ENCODE peak calls at places on chromosomes 4 and X, in four cellular contexts. T is upper lobe of right lung, S is A673, J is Calu3. A is an unnamed sample.

GRCh38 chr4:113776679-113777078 is 15.1 kb upstream of the CAMK2D start:
- DNase-seq in J (no peak), T (no peak), S (no peak), A (no peak)

GRCh38 chrX:133523094-133523493 is 107.8 kb upstream of the GPC4 start:
- DNase-seq in J (no peak), T (peak), S (no peak), A (no peak)

GRCh38 chrX:143788265-143788664 is 67.7 kb upstream of the SPANXN2 start:
- DNase-seq in T (no peak), J (no peak), S (peak), A (no peak)

GRCh38 chr4:75729836-75730235 is 5.5 kb downstream of the USO1 start:
- DNase-seq in J (no peak), S (no peak), T (no peak), A (no peak)

GRCh38 chrX:69507500-69507789 is 3.3 kb downstream of the NALF2 start:
- DNase-seq in T (no peak), J (no peak), S (no peak), A (no peak)

GRCh38 chr4:64014647-64015046 is 394.6 kb downstream of the TECRL start:
- DNase-seq in J (no peak), T (no peak), S (no peak), A (no peak)

GRCh38 chr4:8205749-8206611 is 6.9 kb downstream of the SH3TC1 start:
- DNase-seq in T (no peak), S (no peak), J (no peak), A (no peak)

GRCh38 chrX:104833401-104833800 is 267.4 kb downstream of the IL1RAPL2 start:
- DNase-seq in J (no peak), S (no peak), T (no peak), A (no peak)

GRCh38 chr4:30719363-30720020 is 677 bp upstream of the PCDH7 start:
- DNase-seq in J (peak), S (peak), T (no peak), A (peak)

GRCh38 chr4:82594466-82594865 is 32.7 kb upstream of the TMEM150C start:
- DNase-seq in T (no peak), J (no peak), S (no peak), A (no peak)

GRCh38 chrX:106341823-106342222 is 173.7 kb downstream of the PWWP3B start:
- DNase-seq in T (no peak), J (no peak), S (no peak), A (no peak)

GRCh38 chr4:184216436-184217004 is 1.2 kb downstream of the ENPP6 start:
- DNase-seq in T (no peak), J (no peak), S (no peak), A (no peak)

GRCh38 chr4:89509708-89510269 is 202.2 kb upstream of the GPRIN3 start:
- DNase-seq in S (no peak), T (no peak), J (no peak), A (peak)

GRCh38 chr4:56976878-56977320 is 507 bp downstream of the NOA1 start:
- DNase-seq in J (peak), T (peak), S (no peak), A (peak)

GRCh38 chrX:119145241-119145653 is 17.6 kb upstream of the KIAA1210 start:
- DNase-seq in J (peak), T (no peak), S (peak), A (no peak)

GRCh38 chr4:159101983-159102622 is 776 bp upstream of the RAPGEF2 start:
- DNase-seq in T (no peak), S (no peak), J (no peak), A (no peak)

GRCh38 chr4:70902577-70903281 is 560 bp downstream of the MOB1B start:
- DNase-seq in T (no peak), J (no peak), S (peak), A (peak)

GRCh38 chr4:22514431-22514830 is 1.4 kb downstream of the ADGRA3 start:
- DNase-seq in S (no peak), T (no peak), J (no peak), A (no peak)

GRCh38 chr4:104436542-104436941 is 58.2 kb downstream of the CXXC4 start:
- DNase-seq in T (no peak), S (no peak), J (no peak), A (no peak)

GRCh38 chr4:142141201-142141600 is 504.8 kb downstream of the IL15 start:
- DNase-seq in T (no peak), J (no peak), S (no peak), A (no peak)

GRCh38 chr4:7771056-7771455 is 168.6 kb downstream of the AFAP1 start:
- DNase-seq in T (peak), J (no peak), S (no peak), A (no peak)

GRCh38 chr4:23861897-23862296 is 27.9 kb downstream of the PPARGC1A start:
- DNase-seq in S (no peak), T (no peak), J (no peak), A (no peak)

GRCh38 chrX:1059576-1060561 is 152.6 kb downstream of the CRLF2 start:
- DNase-seq in S (no peak), J (no peak), T (peak), A (no peak)

GRCh38 chrX:151988706-151989299 is 14.3 kb upstream of the GABRE start:
- DNase-seq in S (no peak), J (no peak), T (no peak), A (no peak)

GRCh38 chr4:93168053-93168452 is 660.5 kb upstream of the ATOH1 start:
- DNase-seq in S (no peak), J (no peak), T (no peak), A (no peak)

GRCh38 chr4:33722254-33722653 is 2522.1 kb downstream of the ARAP2 start:
- DNase-seq in S (no peak), J (no peak), T (no peak), A (no peak)

GRCh38 chr4:156763511-156763910 is 208.1 kb downstream of the PDGFC start:
- DNase-seq in S (peak), T (no peak), J (no peak), A (no peak)

GRCh38 chrX:93538575-93538974 is 134.8 kb downstream of the NAP1L3 start:
- DNase-seq in J (no peak), S (peak), T (no peak), A (peak)
- TF ChIP-seq CTCF in J (no peak), S (peak), T (peak), A (no peak)

DNA sequence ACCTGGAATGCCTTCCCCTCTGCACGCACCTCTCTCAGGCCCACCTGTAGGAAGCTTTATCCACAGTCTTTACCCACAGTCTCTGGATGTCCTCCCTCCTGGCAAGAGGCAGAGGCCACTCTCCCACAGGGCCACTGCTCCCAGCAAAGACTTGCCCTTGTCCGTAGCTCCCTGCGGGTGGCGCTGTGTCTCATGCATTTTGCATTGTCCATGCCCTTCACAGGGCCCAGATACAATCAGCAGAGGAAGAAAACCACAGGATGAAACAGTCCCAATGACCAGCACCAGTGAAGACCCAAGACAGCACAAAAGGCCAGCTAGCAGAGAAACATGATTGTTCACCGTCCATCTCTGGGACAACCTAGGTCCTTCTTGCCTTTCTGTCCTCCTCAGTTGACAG is 2.1 kb upstream of the NSG1 start:
- DNase-seq in J (no peak), S (peak), T (no peak), A (no peak)
- TF ChIP-seq CTCF in J (no peak), S (peak), T (no peak), A (peak)

GRCh38 chr4:20313237-20314030 is 61.7 kb downstream of the SLIT2 start:
- DNase-seq in T (no peak), S (no peak), J (no peak), A (no peak)
- TF ChIP-seq CTCF in T (no peak), S (no peak), J (no peak), A (peak)

DNA sequence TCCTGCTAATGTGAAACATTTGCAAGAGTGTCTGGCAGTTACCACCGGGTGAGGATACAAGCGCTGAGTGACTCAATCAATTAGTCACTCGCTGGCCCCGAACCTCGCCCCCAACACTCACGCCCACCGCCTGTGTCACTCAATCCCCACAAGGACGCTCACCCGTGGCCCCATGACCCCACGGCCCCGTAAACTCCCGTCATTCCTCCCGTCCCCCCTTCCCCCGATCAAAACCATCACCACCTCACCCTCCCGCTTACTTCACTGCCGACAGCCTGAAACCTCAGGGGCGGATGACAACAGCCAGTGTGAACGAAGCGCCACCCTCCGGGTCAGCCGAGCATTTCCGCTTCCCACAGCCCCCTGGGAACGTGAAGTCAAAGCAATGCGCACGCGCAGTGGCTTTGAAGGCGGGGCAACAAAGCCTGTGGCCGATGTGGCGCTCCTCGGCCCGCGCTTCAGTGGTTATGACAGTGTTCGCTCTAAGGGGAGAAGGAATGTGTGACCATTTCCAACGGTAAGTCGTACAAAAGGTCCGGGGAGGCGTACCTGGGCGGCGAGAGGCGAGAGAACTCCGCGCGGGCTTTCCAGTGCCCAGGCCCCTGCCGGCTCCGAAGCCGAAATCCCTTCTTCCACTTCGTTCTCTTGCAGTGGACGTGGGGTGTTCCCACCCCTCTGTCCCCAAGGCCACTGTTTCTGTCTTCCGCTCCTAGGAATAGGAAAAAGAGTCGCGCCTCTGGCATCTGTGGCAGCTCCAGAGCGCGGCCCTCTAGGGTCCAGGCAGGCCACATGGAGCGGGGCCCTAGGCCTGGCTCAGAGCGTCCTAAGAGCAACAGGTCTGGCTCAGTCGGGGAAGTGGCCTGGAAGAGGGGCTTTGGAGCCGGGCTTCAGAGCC is at the start of gene ZNF674:
- DNase-seq in S (peak), T (peak), J (peak), A (peak)
- TF ChIP-seq CTCF in S (peak), T (peak), J (no peak), A (peak)

DNA sequence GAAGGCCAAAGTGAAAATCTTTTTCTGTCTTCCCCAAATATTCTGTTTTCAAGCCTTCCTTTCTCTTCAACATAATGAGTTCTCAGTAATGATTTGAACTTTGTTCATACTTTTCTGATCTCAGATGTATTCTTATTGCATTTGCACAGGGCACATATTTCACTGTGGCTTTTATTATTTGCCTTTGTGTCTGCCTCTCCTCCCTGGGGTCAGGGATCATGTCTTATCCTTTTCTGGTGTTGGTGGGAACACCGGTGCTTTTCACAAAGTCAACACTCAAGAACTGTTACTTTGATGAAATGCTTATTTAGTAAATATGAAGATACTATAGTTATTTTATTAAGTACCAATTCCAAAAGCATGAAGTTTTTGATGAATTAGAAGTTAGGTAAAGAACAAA is 143.8 kb downstream of the FRAS1 start:
- DNase-seq in S (no peak), T (no peak), J (no peak), A (no peak)
- TF ChIP-seq CTCF in S (no peak), T (no peak), J (no peak), A (no peak)

GRCh38 chrX:10160221-10160620 is 3.4 kb downstream of the CLCN4 start:
- DNase-seq in S (no peak), J (no peak), T (no peak), A (no peak)
- TF ChIP-seq CTCF in S (no peak), J (no peak), T (no peak), A (no peak)

GRCh38 chr4:1406946-1407656 is 859 bp upstream of the NKX1-1 start:
- DNase-seq in J (no peak), S (no peak), T (peak), A (no peak)

GRCh38 chr4:1409079-1409805 is 3.0 kb upstream of the NKX1-1 start:
- DNase-seq in T (peak), S (no peak), J (no peak), A (no peak)

GRCh38 chr4:1409806-1410425 is 3.7 kb upstream of the NKX1-1 start:
- DNase-seq in J (no peak), T (peak), S (no peak), A (no peak)

GRCh38 chr4:1407657-1408333 is 1.6 kb upstream of the NKX1-1 start:
- DNase-seq in S (no peak), J (no peak), T (peak), A (no peak)

GRCh38 chr4:1408418-1408817 is 2.2 kb upstream of the NKX1-1 start:
- DNase-seq in J (no peak), S (no peak), T (peak), A (no peak)
- TF ChIP-seq CTCF in J (no peak), S (peak), T (no peak), A (no peak)

GRCh38 chrX:3485727-3486126 is 139.3 kb upstream of the MXRA5 start:
- DNase-seq in S (no peak), T (no peak), J (no peak), A (no peak)
- TF ChIP-seq CTCF in S (no peak), T (no peak), J (no peak), A (no peak)